ENCODE peak calls at places on chromosomes 6 and 20, in four cellular contexts. One of them, this sample, is unnamed.

GRCh38 chr20:50372770-50373088 is 137.5 kb upstream of the PTPN1 start:
- DNase-seq in SK-N-SH: no peak
- DNase-seq in stomach: no peak
- DNase-seq in transverse colon: no peak
- DNase-seq in this sample: no peak

GRCh38 chr6:117906905-117907599 is at the start of gene SLC35F1:
- DNase-seq in SK-N-SH: peak
- DNase-seq in stomach: peak
- DNase-seq in transverse colon: no peak
- DNase-seq in this sample: no peak

GRCh38 chr6:112626468-112627082 is 279.4 kb downstream of the RFPL4B start:
- DNase-seq in SK-N-SH: no peak
- DNase-seq in stomach: no peak
- DNase-seq in transverse colon: no peak
- DNase-seq in this sample: no peak

GRCh38 chr6:132948889-132949288 is 134.5 kb downstream of the RPS12 start:
- DNase-seq in SK-N-SH: no peak
- DNase-seq in stomach: no peak
- DNase-seq in transverse colon: no peak
- DNase-seq in this sample: no peak

GRCh38 chr20:31572042-31572700 is 32.9 kb upstream of the ID1 start:
- DNase-seq in SK-N-SH: no peak
- DNase-seq in stomach: no peak
- DNase-seq in transverse colon: no peak
- DNase-seq in this sample: no peak

GRCh38 chr20:14986026-14986655 is 648.7 kb upstream of the FLRT3 start:
- DNase-seq in SK-N-SH: no peak
- DNase-seq in stomach: peak
- DNase-seq in transverse colon: peak
- DNase-seq in this sample: no peak

GRCh38 chr20:13344671-13345070 is 123.6 kb downstream of the ISM1 start:
- DNase-seq in SK-N-SH: no peak
- DNase-seq in stomach: no peak
- DNase-seq in transverse colon: no peak
- DNase-seq in this sample: no peak

GRCh38 chr6:15551798-15552197 is 111.0 kb downstream of the DTNBP1 start:
- DNase-seq in SK-N-SH: peak
- DNase-seq in stomach: no peak
- DNase-seq in transverse colon: no peak
- DNase-seq in this sample: no peak

GRCh38 chr6:170456334-170456733 is 96.8 kb downstream of the PSMB1 start:
- DNase-seq in SK-N-SH: no peak
- DNase-seq in stomach: no peak
- DNase-seq in transverse colon: no peak
- DNase-seq in this sample: no peak

GRCh38 chr6:112579601-112580000 is 232.5 kb downstream of the RFPL4B start:
- DNase-seq in SK-N-SH: no peak
- DNase-seq in stomach: no peak
- DNase-seq in transverse colon: no peak
- DNase-seq in this sample: no peak

GRCh38 chr20:14773486-14773885 is 436.1 kb upstream of the FLRT3 start:
- DNase-seq in SK-N-SH: no peak
- DNase-seq in stomach: no peak
- DNase-seq in transverse colon: no peak
- DNase-seq in this sample: no peak

GRCh38 chr6:131382646-131383045 is 190.4 kb upstream of the ARG1 start:
- DNase-seq in SK-N-SH: no peak
- DNase-seq in stomach: no peak
- DNase-seq in transverse colon: no peak
- DNase-seq in this sample: no peak

GRCh38 chr6:99186417-99186816 is 163.1 kb downstream of the FAXC start:
- DNase-seq in SK-N-SH: no peak
- DNase-seq in stomach: no peak
- DNase-seq in transverse colon: no peak
- DNase-seq in this sample: no peak

DNA sequence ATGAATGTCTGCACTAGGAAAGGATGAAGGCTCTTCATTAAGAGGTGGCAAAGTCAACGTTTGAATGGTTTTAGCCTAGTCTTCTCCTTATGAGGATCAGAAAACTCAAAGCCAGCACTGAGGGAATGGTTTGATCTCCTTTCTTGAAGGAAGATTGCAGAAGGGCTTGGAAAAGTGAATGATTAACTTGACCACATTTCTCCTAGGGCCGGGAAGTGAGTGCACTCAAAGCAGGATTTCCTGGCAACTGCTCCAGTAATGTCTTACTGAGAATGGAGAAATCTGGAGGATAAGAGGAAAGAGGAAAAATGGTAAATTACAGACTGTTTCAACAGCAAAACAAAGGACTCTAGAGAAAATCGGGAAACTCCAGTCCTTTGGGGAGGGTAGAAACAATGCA is 189.0 kb upstream of the FOXA2 start:
- DNase-seq in SK-N-SH: no peak
- DNase-seq in stomach: no peak
- DNase-seq in transverse colon: no peak
- DNase-seq in this sample: no peak
- H3K4me3 ChIP-seq in SK-N-SH: no peak
- H3K4me3 ChIP-seq in stomach: no peak
- H3K4me3 ChIP-seq in transverse colon: no peak
- H3K4me3 ChIP-seq in this sample: no peak

DNA sequence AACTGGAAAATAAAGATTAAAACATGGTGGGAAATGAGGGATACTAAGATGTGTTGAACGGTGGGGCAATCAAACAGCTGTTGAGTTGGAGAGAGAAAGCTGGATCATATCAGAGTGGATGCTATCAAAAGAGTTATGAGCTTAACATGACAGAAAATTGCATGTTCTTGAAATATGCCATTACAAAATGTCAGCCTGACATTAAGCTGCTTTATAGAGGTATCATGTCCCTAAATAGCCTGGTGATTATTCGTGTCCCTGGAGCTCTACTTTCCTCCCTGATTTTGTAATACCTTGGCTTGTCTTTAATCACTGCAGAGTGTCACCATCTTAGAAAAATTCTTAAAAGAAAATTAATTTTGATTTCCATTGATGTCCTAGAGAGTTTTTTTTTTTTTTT is 223.1 kb downstream of the PHF3 start:
- DNase-seq in SK-N-SH: no peak
- DNase-seq in stomach: no peak
- DNase-seq in transverse colon: no peak
- DNase-seq in this sample: no peak
- TF ChIP-seq EP300 in SK-N-SH: no peak
- TF ChIP-seq EP300 in stomach: no peak
- TF ChIP-seq EP300 in transverse colon: no peak
- TF ChIP-seq EP300 in this sample: no peak

GRCh38 chr6:166465671-166466087 is 82.9 kb upstream of the MPC1 start:
- DNase-seq in SK-N-SH: peak
- DNase-seq in stomach: no peak
- DNase-seq in transverse colon: peak
- DNase-seq in this sample: no peak
- H3K4me3 ChIP-seq in SK-N-SH: no peak
- H3K4me3 ChIP-seq in stomach: no peak
- H3K4me3 ChIP-seq in transverse colon: no peak
- H3K4me3 ChIP-seq in this sample: no peak

DNA sequence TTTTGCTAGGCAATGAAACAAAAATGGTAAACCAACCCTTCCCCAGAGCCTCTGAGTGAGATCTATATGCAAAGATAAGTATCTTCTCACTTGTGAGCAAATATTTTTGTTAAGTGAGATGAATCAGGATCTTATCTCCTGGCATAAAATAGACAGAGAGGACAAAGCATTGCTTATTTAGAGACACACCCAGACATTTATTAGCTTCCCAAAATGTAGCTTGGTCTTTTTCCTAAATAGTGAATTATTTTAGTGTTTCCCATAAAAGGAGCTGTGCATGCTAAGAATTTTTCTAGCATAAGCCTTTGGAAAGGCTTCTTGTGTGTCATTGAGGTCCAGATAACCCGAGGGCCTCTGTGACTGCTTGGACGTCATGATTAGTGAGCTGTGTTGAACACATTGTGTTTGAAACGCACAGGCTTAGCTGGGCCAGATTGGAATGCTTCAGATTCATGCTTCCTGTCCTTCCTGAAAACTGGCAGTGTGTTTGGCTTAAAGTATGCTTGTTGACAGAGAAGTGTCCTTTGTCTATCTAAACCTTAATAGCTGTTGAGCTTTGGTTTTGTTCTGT is 16.5 kb downstream of the MTHFD1L start:
- DNase-seq in SK-N-SH: peak
- DNase-seq in stomach: no peak
- DNase-seq in transverse colon: no peak
- DNase-seq in this sample: peak
- TF ChIP-seq EP300 in SK-N-SH: no peak
- TF ChIP-seq EP300 in stomach: no peak
- TF ChIP-seq EP300 in transverse colon: no peak
- TF ChIP-seq EP300 in this sample: peak

GRCh38 chr6:34657307-34657978 is 39.1 kb downstream of the ILRUN start:
- DNase-seq in SK-N-SH: no peak
- DNase-seq in stomach: peak
- DNase-seq in transverse colon: peak
- DNase-seq in this sample: no peak
- H3K4me3 ChIP-seq in SK-N-SH: peak
- H3K4me3 ChIP-seq in stomach: peak
- H3K4me3 ChIP-seq in transverse colon: peak
- H3K4me3 ChIP-seq in this sample: peak

GRCh38 chr6:41471064-41471895 is 74.9 kb upstream of the FOXP4 start:
- DNase-seq in SK-N-SH: no peak
- DNase-seq in stomach: no peak
- DNase-seq in transverse colon: no peak
- DNase-seq in this sample: no peak

GRCh38 chr6:41476407-41476806 is 69.8 kb upstream of the FOXP4 start:
- DNase-seq in SK-N-SH: no peak
- DNase-seq in stomach: no peak
- DNase-seq in transverse colon: no peak
- DNase-seq in this sample: no peak

GRCh38 chr6:41475164-41475563 is 71.0 kb upstream of the FOXP4 start:
- DNase-seq in SK-N-SH: no peak
- DNase-seq in stomach: no peak
- DNase-seq in transverse colon: no peak
- DNase-seq in this sample: no peak

GRCh38 chr6:41475737-41476357 is 70.3 kb upstream of the FOXP4 start:
- DNase-seq in SK-N-SH: no peak
- DNase-seq in stomach: no peak
- DNase-seq in transverse colon: no peak
- DNase-seq in this sample: no peak

DNA sequence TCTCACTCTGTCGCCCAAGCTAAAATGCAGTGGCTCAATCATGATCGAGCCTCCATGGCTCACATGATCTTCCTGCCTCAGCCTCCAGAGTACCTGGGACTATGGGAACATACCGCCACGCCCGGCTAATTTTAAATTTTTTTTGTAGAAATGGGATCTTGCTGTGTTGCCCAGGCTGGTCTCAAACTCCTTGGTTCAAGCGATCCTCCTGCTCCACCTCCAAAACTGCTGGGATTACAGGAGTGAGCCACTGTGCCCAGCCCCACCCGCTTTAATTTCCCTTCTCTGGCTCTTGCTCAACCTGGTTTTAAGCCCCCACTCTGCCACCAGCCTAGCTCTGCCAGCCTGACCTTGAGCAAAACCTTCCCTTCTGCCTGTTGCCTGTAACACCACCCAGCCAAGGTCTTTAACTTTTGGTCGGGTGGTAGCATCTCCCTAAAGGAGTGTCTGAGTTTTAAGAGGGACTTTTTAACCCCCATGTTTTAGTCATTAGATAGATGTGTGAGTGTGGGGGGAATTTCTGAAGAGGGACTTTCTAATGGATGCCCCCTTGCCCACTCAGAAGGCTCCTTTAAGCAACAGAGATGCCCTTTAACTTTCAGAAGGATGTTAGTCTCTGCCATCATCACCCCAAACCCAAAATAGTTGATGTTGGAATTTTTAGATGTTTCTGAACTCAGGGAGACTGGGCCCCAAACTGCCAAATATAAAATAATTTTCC is 71.8 kb upstream of the FOXP4 start:
- DNase-seq in SK-N-SH: no peak
- DNase-seq in stomach: no peak
- DNase-seq in transverse colon: no peak
- DNase-seq in this sample: no peak
- TF ChIP-seq EP300 in SK-N-SH: no peak
- TF ChIP-seq EP300 in stomach: no peak
- TF ChIP-seq EP300 in transverse colon: no peak
- TF ChIP-seq EP300 in this sample: no peak

GRCh38 chr6:135086414-135086764 is 31.8 kb upstream of the HBS1L start:
- DNase-seq in SK-N-SH: no peak
- DNase-seq in stomach: no peak
- DNase-seq in transverse colon: no peak
- DNase-seq in this sample: no peak

GRCh38 chr6:135083992-135084915 is 29.6 kb upstream of the HBS1L start:
- DNase-seq in SK-N-SH: no peak
- DNase-seq in stomach: no peak
- DNase-seq in transverse colon: no peak
- DNase-seq in this sample: no peak

GRCh38 chr6:135084916-135085269 is 30.3 kb upstream of the HBS1L start:
- DNase-seq in SK-N-SH: no peak
- DNase-seq in stomach: no peak
- DNase-seq in transverse colon: no peak
- DNase-seq in this sample: no peak

GRCh38 chr6:135087403-135087802 is 32.8 kb upstream of the HBS1L start:
- DNase-seq in SK-N-SH: no peak
- DNase-seq in stomach: no peak
- DNase-seq in transverse colon: no peak
- DNase-seq in this sample: no peak

DNA sequence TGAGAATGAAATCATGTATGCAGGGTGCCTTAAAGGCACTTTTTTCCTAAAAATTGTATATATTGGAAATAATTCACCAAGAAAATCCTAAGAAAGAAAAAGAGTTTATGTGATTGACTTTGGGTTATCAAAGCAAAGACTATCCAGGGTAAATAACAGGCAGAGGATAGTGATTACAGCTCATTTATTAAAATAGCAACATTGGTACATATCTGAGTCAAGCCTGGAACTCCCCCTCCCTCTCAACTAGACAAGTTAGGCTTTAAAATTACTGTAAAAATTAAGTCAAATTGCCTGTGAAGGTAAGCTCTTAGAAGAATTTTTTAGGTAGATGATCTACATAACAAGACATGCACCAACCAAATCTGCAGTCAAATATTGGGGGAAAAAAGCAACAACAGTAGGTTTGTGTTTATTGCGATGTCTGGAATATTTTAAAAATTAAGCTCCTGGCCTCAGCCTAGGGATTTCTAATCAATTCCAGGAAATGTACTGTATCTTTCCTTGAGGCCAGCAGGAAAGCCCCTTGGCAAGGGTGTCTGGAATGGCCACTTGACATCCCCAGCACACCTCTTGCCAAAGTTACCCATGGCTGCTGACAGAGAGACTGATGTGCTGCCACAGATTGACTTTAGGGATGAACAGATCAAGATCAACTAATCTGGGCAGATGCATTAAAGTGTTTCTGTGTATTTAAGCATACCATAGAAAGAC is 31.2 kb upstream of the HBS1L start:
- DNase-seq in SK-N-SH: no peak
- DNase-seq in stomach: no peak
- DNase-seq in transverse colon: no peak
- DNase-seq in this sample: no peak
- H3K4me3 ChIP-seq in SK-N-SH: no peak
- H3K4me3 ChIP-seq in stomach: no peak
- H3K4me3 ChIP-seq in transverse colon: no peak
- H3K4me3 ChIP-seq in this sample: no peak

This sample was measured in tibial nerve.